ENCODE peak calls at places on chromosome 3, in ten cellular contexts. One of them, this sample, is unnamed.

GRCh38 chr3:152938974-152939636 is 104.2 kb downstream of the P2RY1 start:
- DNase-seq in fibroblast of lung: no peak
- DNase-seq in H9: no peak
- DNase-seq in K562: no peak
- DNase-seq in GM12878: no peak
- DNase-seq in mammary epithelial cell: no peak
- DNase-seq in neural progenitor cell: no peak
- DNase-seq in GM23338: no peak
- DNase-seq in GM23248: no peak
- DNase-seq in A549: no peak
- DNase-seq in this sample: no peak

GRCh38 chr3:69299344-69299743 is 86.5 kb downstream of the FRMD4B start:
- DNase-seq in H9: no peak
- DNase-seq in mammary epithelial cell: no peak
- DNase-seq in fibroblast of lung: peak
- DNase-seq in neural progenitor cell: no peak
- DNase-seq in A549: peak
- DNase-seq in GM23248: peak
- DNase-seq in K562: no peak
- DNase-seq in GM12878: no peak
- DNase-seq in GM23338: no peak
- DNase-seq in this sample: no peak

GRCh38 chr3:123285931-123286307 is 84.2 kb downstream of the SEC22A start:
- DNase-seq in mammary epithelial cell: no peak
- DNase-seq in A549: no peak
- DNase-seq in fibroblast of lung: no peak
- DNase-seq in neural progenitor cell: no peak
- DNase-seq in K562: no peak
- DNase-seq in GM12878: no peak
- DNase-seq in GM23338: no peak
- DNase-seq in GM23248: no peak
- DNase-seq in H9: no peak
- DNase-seq in this sample: no peak

GRCh38 chr3:149717391-149718056 is 34.8 kb downstream of the COMMD2 start:
- DNase-seq in GM12878: no peak
- DNase-seq in K562: peak
- DNase-seq in fibroblast of lung: peak
- DNase-seq in neural progenitor cell: peak
- DNase-seq in GM23248: peak
- DNase-seq in GM23338: peak
- DNase-seq in H9: peak
- DNase-seq in A549: peak
- DNase-seq in mammary epithelial cell: peak
- DNase-seq in this sample: no peak

GRCh38 chr3:98331329-98331728 is 22.3 kb upstream of the OR5K4 start:
- DNase-seq in A549: no peak
- DNase-seq in H9: no peak
- DNase-seq in GM23338: no peak
- DNase-seq in GM12878: no peak
- DNase-seq in neural progenitor cell: no peak
- DNase-seq in mammary epithelial cell: no peak
- DNase-seq in GM23248: no peak
- DNase-seq in K562: no peak
- DNase-seq in fibroblast of lung: no peak
- DNase-seq in this sample: no peak

GRCh38 chr3:194806991-194807685 is 121.5 kb downstream of the FAM43A start:
- DNase-seq in A549: peak
- DNase-seq in mammary epithelial cell: peak
- DNase-seq in GM12878: no peak
- DNase-seq in fibroblast of lung: peak
- DNase-seq in GM23248: peak
- DNase-seq in neural progenitor cell: no peak
- DNase-seq in GM23338: no peak
- DNase-seq in K562: no peak
- DNase-seq in H9: no peak
- DNase-seq in this sample: no peak

GRCh38 chr3:72169561-72170472 is 384.9 kb upstream of the PROK2 start:
- DNase-seq in mammary epithelial cell: no peak
- DNase-seq in GM23338: no peak
- DNase-seq in K562: peak
- DNase-seq in GM23248: no peak
- DNase-seq in H9: no peak
- DNase-seq in fibroblast of lung: no peak
- DNase-seq in GM12878: no peak
- DNase-seq in neural progenitor cell: no peak
- DNase-seq in A549: no peak
- DNase-seq in this sample: no peak

GRCh38 chr3:116661196-116661595 is 48.4 kb upstream of the TUSC7 start:
- DNase-seq in GM12878: no peak
- DNase-seq in K562: no peak
- DNase-seq in GM23248: no peak
- DNase-seq in A549: no peak
- DNase-seq in neural progenitor cell: no peak
- DNase-seq in fibroblast of lung: no peak
- DNase-seq in H9: no peak
- DNase-seq in mammary epithelial cell: no peak
- DNase-seq in GM23338: no peak
- DNase-seq in this sample: no peak

GRCh38 chr3:167078070-167078622 is 302.0 kb downstream of the ZBBX start:
- DNase-seq in mammary epithelial cell: no peak
- DNase-seq in H9: no peak
- DNase-seq in K562: no peak
- DNase-seq in GM23248: no peak
- DNase-seq in GM23338: peak
- DNase-seq in GM12878: no peak
- DNase-seq in neural progenitor cell: no peak
- DNase-seq in fibroblast of lung: peak
- DNase-seq in A549: no peak
- DNase-seq in this sample: no peak

GRCh38 chr3:5038243-5038642 is 59.0 kb downstream of the BHLHE40 start:
- DNase-seq in GM23248: peak
- DNase-seq in fibroblast of lung: no peak
- DNase-seq in H9: no peak
- DNase-seq in K562: no peak
- DNase-seq in mammary epithelial cell: no peak
- DNase-seq in GM12878: no peak
- DNase-seq in neural progenitor cell: no peak
- DNase-seq in GM23338: no peak
- DNase-seq in A549: no peak
- DNase-seq in this sample: no peak

GRCh38 chr3:15579071-15579470 is 22.3 kb downstream of the HACL1 start:
- DNase-seq in mammary epithelial cell: no peak
- DNase-seq in GM23338: no peak
- DNase-seq in A549: no peak
- DNase-seq in GM23248: peak
- DNase-seq in neural progenitor cell: no peak
- DNase-seq in GM12878: no peak
- DNase-seq in fibroblast of lung: peak
- DNase-seq in H9: no peak
- DNase-seq in K562: no peak
- DNase-seq in this sample: no peak

GRCh38 chr3:68103811-68104210 is 449.4 kb upstream of the SUCLG2 start:
- DNase-seq in mammary epithelial cell: no peak
- DNase-seq in A549: no peak
- DNase-seq in fibroblast of lung: no peak
- DNase-seq in neural progenitor cell: no peak
- DNase-seq in GM23338: no peak
- DNase-seq in GM12878: no peak
- DNase-seq in K562: no peak
- DNase-seq in H9: no peak
- DNase-seq in GM23248: no peak
- DNase-seq in this sample: no peak

GRCh38 chr3:121651684-121652083 is 9.0 kb downstream of the HCLS1 start:
- DNase-seq in A549: peak
- DNase-seq in fibroblast of lung: peak
- DNase-seq in GM23338: no peak
- DNase-seq in GM23248: peak
- DNase-seq in K562: no peak
- DNase-seq in GM12878: no peak
- DNase-seq in H9: no peak
- DNase-seq in mammary epithelial cell: no peak
- DNase-seq in neural progenitor cell: no peak
- DNase-seq in this sample: no peak

GRCh38 chr3:9727041-9727595 is 4.4 kb upstream of the BRPF1 start:
- DNase-seq in GM23248: peak
- DNase-seq in mammary epithelial cell: no peak
- DNase-seq in H9: peak
- DNase-seq in neural progenitor cell: peak
- DNase-seq in K562: peak
- DNase-seq in GM12878: no peak
- DNase-seq in fibroblast of lung: no peak
- DNase-seq in GM23338: peak
- DNase-seq in A549: peak
- DNase-seq in this sample: no peak

GRCh38 chr3:81300324-81300927 is 461.0 kb downstream of the GBE1 start:
- DNase-seq in GM23248: no peak
- DNase-seq in A549: no peak
- DNase-seq in K562: no peak
- DNase-seq in mammary epithelial cell: no peak
- DNase-seq in fibroblast of lung: no peak
- DNase-seq in GM12878: no peak
- DNase-seq in neural progenitor cell: no peak
- DNase-seq in H9: no peak
- DNase-seq in GM23338: no peak
- DNase-seq in this sample: no peak

GRCh38 chr3:45008117-45008516 is 18.0 kb upstream of the CLEC3B start:
- DNase-seq in mammary epithelial cell: peak
- DNase-seq in K562: no peak
- DNase-seq in GM23248: peak
- DNase-seq in A549: no peak
- DNase-seq in H9: no peak
- DNase-seq in neural progenitor cell: no peak
- DNase-seq in GM23338: no peak
- DNase-seq in GM12878: no peak
- DNase-seq in fibroblast of lung: peak
- DNase-seq in this sample: no peak

GRCh38 chr3:55160241-55160877 is 232.5 kb upstream of the LRTM1 start:
- DNase-seq in A549: no peak
- DNase-seq in GM23338: no peak
- DNase-seq in GM12878: peak
- DNase-seq in GM23248: peak
- DNase-seq in H9: no peak
- DNase-seq in fibroblast of lung: peak
- DNase-seq in mammary epithelial cell: peak
- DNase-seq in neural progenitor cell: no peak
- DNase-seq in K562: no peak
- DNase-seq in this sample: no peak
- H3K4me2 ChIP-seq in A549: no peak
- H3K4me2 ChIP-seq in GM23338: no peak
- H3K4me2 ChIP-seq in GM12878: peak
- H3K4me2 ChIP-seq in GM23248: peak
- H3K4me2 ChIP-seq in H9: no peak
- H3K4me2 ChIP-seq in fibroblast of lung: peak
- H3K4me2 ChIP-seq in mammary epithelial cell: no peak
- H3K4me2 ChIP-seq in neural progenitor cell: no peak
- H3K4me2 ChIP-seq in K562: no peak
- H3K4me2 ChIP-seq in this sample: no peak

GRCh38 chr3:141929341-141929995 is 53.0 kb downstream of the ATP1B3 start:
- DNase-seq in K562: no peak
- DNase-seq in neural progenitor cell: no peak
- DNase-seq in H9: no peak
- DNase-seq in A549: no peak
- DNase-seq in GM12878: no peak
- DNase-seq in GM23248: no peak
- DNase-seq in mammary epithelial cell: no peak
- DNase-seq in fibroblast of lung: no peak
- DNase-seq in GM23338: no peak
- DNase-seq in this sample: no peak
- H3K4me2 ChIP-seq in K562: no peak
- H3K4me2 ChIP-seq in neural progenitor cell: no peak
- H3K4me2 ChIP-seq in H9: no peak
- H3K4me2 ChIP-seq in A549: no peak
- H3K4me2 ChIP-seq in GM12878: no peak
- H3K4me2 ChIP-seq in GM23248: no peak
- H3K4me2 ChIP-seq in mammary epithelial cell: no peak
- H3K4me2 ChIP-seq in fibroblast of lung: no peak
- H3K4me2 ChIP-seq in GM23338: no peak
- H3K4me2 ChIP-seq in this sample: no peak

DNA sequence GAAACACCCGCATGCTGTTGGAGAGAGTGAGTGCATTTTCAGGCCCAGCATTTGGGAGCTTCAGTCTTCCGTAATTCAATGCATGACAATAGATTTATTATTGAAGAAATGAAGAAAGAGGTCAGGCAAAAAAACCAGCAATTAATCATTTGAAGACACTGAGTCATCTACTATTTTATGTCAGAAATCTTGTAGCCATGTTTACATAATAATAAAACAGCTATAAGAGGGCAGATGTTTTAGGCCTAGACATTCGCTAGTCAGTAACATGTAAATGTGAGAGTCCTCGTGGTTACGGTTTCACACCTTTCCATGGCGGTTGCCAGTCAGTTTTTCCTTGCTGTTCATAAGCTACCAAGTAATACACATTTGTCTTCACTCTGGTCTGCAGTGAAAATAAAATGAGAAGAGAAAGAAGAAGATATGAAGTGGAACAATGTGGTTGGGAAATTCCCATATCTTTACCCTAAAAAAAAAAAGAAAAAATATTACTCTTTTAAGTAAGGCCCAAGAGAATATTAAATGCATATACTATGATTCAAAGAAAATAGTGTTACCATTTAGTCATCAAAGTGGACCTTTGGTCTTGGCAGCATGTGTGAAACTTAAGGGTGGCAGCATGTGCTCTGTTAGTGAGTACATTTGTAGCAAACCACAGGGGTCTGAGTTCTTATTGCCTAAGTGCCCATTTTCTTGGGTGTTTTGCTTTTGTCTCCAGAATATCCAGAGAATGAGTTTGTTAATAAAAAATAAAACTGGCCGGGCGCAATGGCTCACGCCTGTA is 140.5 kb upstream of the TBL1XR1 start:
- DNase-seq in fibroblast of lung: peak
- DNase-seq in GM23248: peak
- DNase-seq in GM12878: peak
- DNase-seq in GM23338: no peak
- DNase-seq in neural progenitor cell: no peak
- DNase-seq in A549: no peak
- DNase-seq in mammary epithelial cell: peak
- DNase-seq in K562: no peak
- DNase-seq in H9: no peak
- DNase-seq in this sample: no peak
- H3K4me2 ChIP-seq in fibroblast of lung: no peak
- H3K4me2 ChIP-seq in GM23248: peak
- H3K4me2 ChIP-seq in GM12878: peak
- H3K4me2 ChIP-seq in GM23338: no peak
- H3K4me2 ChIP-seq in neural progenitor cell: no peak
- H3K4me2 ChIP-seq in A549: peak
- H3K4me2 ChIP-seq in mammary epithelial cell: peak
- H3K4me2 ChIP-seq in K562: no peak
- H3K4me2 ChIP-seq in H9: no peak
- H3K4me2 ChIP-seq in this sample: no peak

DNA sequence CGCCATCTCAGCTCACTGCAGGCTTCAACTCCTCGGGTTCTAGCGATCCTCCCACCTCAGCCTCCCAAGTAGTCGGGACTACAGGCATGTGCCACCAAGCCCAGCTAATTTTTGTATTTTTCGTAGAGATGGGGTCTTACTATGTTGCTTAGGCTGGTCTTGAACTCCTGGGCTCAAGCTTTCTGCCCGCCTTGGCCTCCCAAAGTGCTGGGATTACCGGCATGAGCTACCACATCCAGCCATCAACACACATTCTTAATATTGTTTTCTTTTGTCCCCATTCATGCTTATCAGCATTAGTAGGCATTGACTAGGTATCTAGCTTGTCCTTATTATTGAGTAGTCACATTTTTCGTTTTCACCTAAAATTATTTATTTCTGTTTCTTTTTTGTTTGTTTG is 168.3 kb downstream of the GHSR start:
- DNase-seq in neural progenitor cell: no peak
- DNase-seq in fibroblast of lung: no peak
- DNase-seq in GM12878: no peak
- DNase-seq in K562: no peak
- DNase-seq in mammary epithelial cell: no peak
- DNase-seq in GM23248: no peak
- DNase-seq in GM23338: no peak
- DNase-seq in H9: no peak
- DNase-seq in A549: no peak
- DNase-seq in this sample: no peak
- H3K4me2 ChIP-seq in neural progenitor cell: no peak
- H3K4me2 ChIP-seq in fibroblast of lung: no peak
- H3K4me2 ChIP-seq in GM12878: no peak
- H3K4me2 ChIP-seq in K562: no peak
- H3K4me2 ChIP-seq in mammary epithelial cell: no peak
- H3K4me2 ChIP-seq in GM23248: peak
- H3K4me2 ChIP-seq in GM23338: no peak
- H3K4me2 ChIP-seq in H9: no peak
- H3K4me2 ChIP-seq in A549: no peak
- H3K4me2 ChIP-seq in this sample: no peak